ENCODE peak calls at places on chromosomes 11 and 22, in five cellular contexts. One of them, this sample, is unnamed.
A peak's percentile ranks its signal among the peaks of the same experiment; 100 is the strongest.

GRCh38 chr11:43922974-43923326 is 19.5 kb upstream of the C11orf96 start:
- DNase-seq in lower lobe of right lung: no peak
- DNase-seq in sigmoid colon: no peak
- DNase-seq in choroid plexus epithelial cell: no peak
- DNase-seq in Calu3: no peak
- DNase-seq in this sample: no peak

GRCh38 chr11:73168925-73169579 is 26.9 kb upstream of the FCHSD2 start:
- DNase-seq in lower lobe of right lung: no peak
- DNase-seq in sigmoid colon: peak; percentile 52
- DNase-seq in choroid plexus epithelial cell: no peak
- DNase-seq in Calu3: no peak
- DNase-seq in this sample: no peak

GRCh38 chr11:96149743-96150555 is 193.0 kb downstream of the MAML2 start:
- DNase-seq in lower lobe of right lung: no peak
- DNase-seq in sigmoid colon: no peak
- DNase-seq in choroid plexus epithelial cell: peak; percentile 65
- DNase-seq in Calu3: no peak
- DNase-seq in this sample: no peak

GRCh38 chr11:118084247-118084646 is 2.5 kb downstream of the SMIM35 start:
- DNase-seq in lower lobe of right lung: no peak
- DNase-seq in sigmoid colon: no peak
- DNase-seq in choroid plexus epithelial cell: peak; percentile 45
- DNase-seq in Calu3: no peak
- DNase-seq in this sample: no peak

GRCh38 chr11:42329930-42330555 is 870.6 kb upstream of the LRRC4C start:
- DNase-seq in lower lobe of right lung: no peak
- DNase-seq in sigmoid colon: no peak
- DNase-seq in choroid plexus epithelial cell: no peak
- DNase-seq in Calu3: no peak
- DNase-seq in this sample: no peak

GRCh38 chr22:19199479-19199878 is 20.9 kb upstream of the SLC25A1 start:
- DNase-seq in lower lobe of right lung: no peak
- DNase-seq in sigmoid colon: peak; percentile 13
- DNase-seq in choroid plexus epithelial cell: no peak
- DNase-seq in Calu3: no peak
- DNase-seq in this sample: no peak

GRCh38 chr22:24355574-24355973 is 71.8 kb upstream of the ADORA2A start:
- DNase-seq in lower lobe of right lung: no peak
- DNase-seq in sigmoid colon: no peak
- DNase-seq in choroid plexus epithelial cell: peak; percentile 8
- DNase-seq in Calu3: no peak
- DNase-seq in this sample: no peak

GRCh38 chr22:41448189-41448808 is 1.7 kb upstream of the TOB2 start:
- DNase-seq in lower lobe of right lung: peak; percentile 96
- DNase-seq in sigmoid colon: peak; percentile 99
- DNase-seq in choroid plexus epithelial cell: peak; percentile 100
- DNase-seq in Calu3: peak; percentile 94
- DNase-seq in this sample: peak; percentile 98

GRCh38 chr11:97993565-97993964 is 1027.2 kb upstream of the CNTN5 start:
- DNase-seq in lower lobe of right lung: no peak
- DNase-seq in sigmoid colon: no peak
- DNase-seq in choroid plexus epithelial cell: no peak
- DNase-seq in Calu3: no peak
- DNase-seq in this sample: no peak

GRCh38 chr11:29306527-29306926 is 710.3 kb downstream of the KCNA4 start:
- DNase-seq in lower lobe of right lung: no peak
- DNase-seq in sigmoid colon: no peak
- DNase-seq in choroid plexus epithelial cell: peak; percentile 95
- DNase-seq in Calu3: no peak
- DNase-seq in this sample: no peak

GRCh38 chr22:42780070-42780540 is 59.4 kb upstream of the A4GALT start:
- DNase-seq in lower lobe of right lung: no peak
- DNase-seq in sigmoid colon: no peak
- DNase-seq in choroid plexus epithelial cell: peak; percentile 98
- DNase-seq in Calu3: peak; percentile 68
- DNase-seq in this sample: peak; percentile 64

GRCh38 chr11:105004021-105004420 is 18.9 kb downstream of the CASP5 start:
- DNase-seq in lower lobe of right lung: no peak
- DNase-seq in sigmoid colon: no peak
- DNase-seq in choroid plexus epithelial cell: peak; percentile 76
- DNase-seq in Calu3: no peak
- DNase-seq in this sample: no peak

GRCh38 chr11:118046051-118046963 is 30.6 kb upstream of the TMPRSS4 start:
- DNase-seq in lower lobe of right lung: no peak
- DNase-seq in sigmoid colon: no peak
- DNase-seq in choroid plexus epithelial cell: no peak
- DNase-seq in Calu3: no peak
- DNase-seq in this sample: no peak

GRCh38 chr22:32181043-32181442 is 21.9 kb upstream of the C22orf42 start:
- DNase-seq in lower lobe of right lung: no peak
- DNase-seq in sigmoid colon: no peak
- DNase-seq in choroid plexus epithelial cell: no peak
- DNase-seq in Calu3: no peak
- DNase-seq in this sample: no peak

GRCh38 chr11:102309621-102310541 is 7.4 kb upstream of the BIRC3 start:
- DNase-seq in lower lobe of right lung: no peak
- DNase-seq in sigmoid colon: no peak
- DNase-seq in choroid plexus epithelial cell: no peak
- DNase-seq in Calu3: no peak
- DNase-seq in this sample: no peak

GRCh38 chr11:16942342-16942741 is 71.9 kb downstream of the PLEKHA7 start:
- DNase-seq in lower lobe of right lung: no peak
- DNase-seq in sigmoid colon: no peak
- DNase-seq in choroid plexus epithelial cell: no peak
- DNase-seq in Calu3: no peak
- DNase-seq in this sample: no peak

GRCh38 chr11:3058753-3059664 is 1.8 kb upstream of the CARS1 start:
- DNase-seq in lower lobe of right lung: peak; percentile 30
- DNase-seq in sigmoid colon: no peak
- DNase-seq in choroid plexus epithelial cell: peak; percentile 90
- DNase-seq in Calu3: peak; percentile 35
- DNase-seq in this sample: no peak

GRCh38 chr11:129093283-129093682 is 98.8 kb downstream of the ARHGAP32 start:
- DNase-seq in lower lobe of right lung: no peak
- DNase-seq in sigmoid colon: no peak
- DNase-seq in choroid plexus epithelial cell: no peak
- DNase-seq in Calu3: no peak
- DNase-seq in this sample: no peak

GRCh38 chr22:17241571-17242310 is 22.5 kb upstream of the ADA2 start:
- DNase-seq in lower lobe of right lung: no peak
- DNase-seq in sigmoid colon: no peak
- DNase-seq in choroid plexus epithelial cell: no peak
- DNase-seq in Calu3: no peak
- DNase-seq in this sample: no peak

GRCh38 chr22:40817737-40818136 is 1.4 kb downstream of the SLC25A17 start:
- DNase-seq in lower lobe of right lung: no peak
- DNase-seq in sigmoid colon: no peak
- DNase-seq in choroid plexus epithelial cell: no peak
- DNase-seq in Calu3: no peak
- DNase-seq in this sample: no peak

GRCh38 chr22:30694638-30695350 is at the start of gene OSBP2:
- DNase-seq in lower lobe of right lung: peak; percentile 65
- DNase-seq in sigmoid colon: peak; percentile 62
- DNase-seq in choroid plexus epithelial cell: no peak
- DNase-seq in Calu3: peak; percentile 62
- DNase-seq in this sample: peak; percentile 66

GRCh38 chr22:37169947-37170688 is 17.9 kb downstream of the C1QTNF6 start:
- DNase-seq in lower lobe of right lung: peak; percentile 20
- DNase-seq in sigmoid colon: peak; percentile 53
- DNase-seq in choroid plexus epithelial cell: no peak
- DNase-seq in Calu3: no peak
- DNase-seq in this sample: peak; percentile 33

GRCh38 chr11:2772544-2773031 is 72.8 kb upstream of the KCNQ1OT1 start:
- DNase-seq in lower lobe of right lung: peak; percentile 26
- DNase-seq in sigmoid colon: no peak
- DNase-seq in choroid plexus epithelial cell: peak; percentile 43
- DNase-seq in Calu3: peak; percentile 24
- DNase-seq in this sample: peak; percentile 4

GRCh38 chr11:72773291-72773690 is 20.6 kb downstream of the STARD10 start:
- DNase-seq in lower lobe of right lung: no peak
- DNase-seq in sigmoid colon: peak; percentile 88
- DNase-seq in choroid plexus epithelial cell: peak; percentile 94
- DNase-seq in Calu3: no peak
- DNase-seq in this sample: no peak

GRCh38 chr11:85948884-85949283 is 93.7 kb downstream of the CCDC83 start:
- DNase-seq in lower lobe of right lung: no peak
- DNase-seq in sigmoid colon: no peak
- DNase-seq in choroid plexus epithelial cell: no peak
- DNase-seq in Calu3: peak; percentile 41
- DNase-seq in this sample: no peak

GRCh38 chr22:19128946-19129727 is 2.0 kb upstream of the TSSK2 start:
- DNase-seq in lower lobe of right lung: no peak
- DNase-seq in sigmoid colon: no peak
- DNase-seq in choroid plexus epithelial cell: no peak
- DNase-seq in Calu3: no peak
- DNase-seq in this sample: no peak

GRCh38 chr22:49261616-49262015 is 566.1 kb downstream of the BRD1 start:
- DNase-seq in lower lobe of right lung: no peak
- DNase-seq in sigmoid colon: no peak
- DNase-seq in choroid plexus epithelial cell: no peak
- DNase-seq in Calu3: no peak
- DNase-seq in this sample: no peak

GRCh38 chr11:21410513-21410912 is 741.1 kb downstream of the NELL1 start:
- DNase-seq in lower lobe of right lung: no peak
- DNase-seq in sigmoid colon: no peak
- DNase-seq in choroid plexus epithelial cell: no peak
- DNase-seq in Calu3: no peak
- DNase-seq in this sample: no peak

DNA sequence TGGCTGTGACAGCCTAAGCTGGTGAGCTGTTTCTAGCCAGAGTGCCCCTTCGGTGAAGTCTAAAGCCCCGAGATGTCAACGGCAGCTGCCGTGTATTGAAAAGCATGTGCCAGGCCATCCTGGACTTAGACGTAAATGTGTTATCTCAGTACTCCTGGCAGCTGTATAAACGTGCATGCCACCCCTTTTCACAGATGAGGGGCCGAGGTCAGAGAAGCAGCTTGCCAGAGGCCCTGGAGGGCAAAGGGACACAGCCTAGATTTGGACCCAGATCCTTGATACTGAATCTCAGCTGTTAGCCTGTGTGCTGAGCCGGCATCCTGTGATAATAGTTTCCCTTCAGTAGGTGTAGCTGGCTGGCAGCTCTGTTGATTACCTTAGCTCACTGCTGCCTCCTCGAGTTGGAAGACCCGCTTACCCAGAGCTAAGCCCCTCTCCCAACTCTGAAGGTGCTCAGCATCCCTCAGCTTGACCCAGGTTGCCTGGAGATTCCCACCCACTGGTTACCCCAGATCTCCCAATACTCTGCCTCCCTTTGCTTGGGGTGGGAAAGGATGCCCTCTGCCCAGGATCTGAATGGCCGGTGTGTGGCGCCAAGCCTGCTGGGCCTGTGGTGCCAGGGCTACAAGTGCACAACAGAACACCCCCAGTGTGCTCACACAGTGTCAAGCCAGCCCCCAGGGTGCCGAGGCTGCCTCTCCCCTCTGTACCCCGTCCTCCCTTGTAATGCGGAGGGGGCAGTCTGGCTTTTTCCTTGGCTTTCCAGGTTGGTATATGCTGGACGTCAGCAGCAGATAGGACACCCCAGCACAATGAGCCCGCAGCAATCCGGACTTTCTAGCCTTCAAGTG is 59.8 kb upstream of the WNT7B start:
- DNase-seq in lower lobe of right lung: no peak
- DNase-seq in sigmoid colon: peak; percentile 67
- DNase-seq in choroid plexus epithelial cell: peak; percentile 51
- DNase-seq in Calu3: peak; percentile 52
- DNase-seq in this sample: no peak
- TF ChIP-seq CTCF in lower lobe of right lung: no peak
- TF ChIP-seq CTCF in sigmoid colon: no peak
- TF ChIP-seq CTCF in choroid plexus epithelial cell: peak; percentile 40
- TF ChIP-seq CTCF in Calu3: peak; percentile 56
- TF ChIP-seq CTCF in this sample: peak; percentile 36

GRCh38 chr11:69314555-69314954 is 20.6 kb downstream of the MYEOV start:
- DNase-seq in lower lobe of right lung: no peak
- DNase-seq in sigmoid colon: no peak
- DNase-seq in choroid plexus epithelial cell: no peak
- DNase-seq in Calu3: no peak
- DNase-seq in this sample: no peak

GRCh38 chr11:69319255-69320106 is 25.5 kb downstream of the MYEOV start:
- DNase-seq in lower lobe of right lung: no peak
- DNase-seq in sigmoid colon: peak; percentile 51
- DNase-seq in choroid plexus epithelial cell: no peak
- DNase-seq in Calu3: no peak
- DNase-seq in this sample: no peak

GRCh38 chr11:69317401-69318092 is 23.6 kb downstream of the MYEOV start:
- DNase-seq in lower lobe of right lung: no peak
- DNase-seq in sigmoid colon: peak; percentile 8
- DNase-seq in choroid plexus epithelial cell: peak; percentile 31
- DNase-seq in Calu3: no peak
- DNase-seq in this sample: no peak

GRCh38 chr11:69318093-69318420 is 24.1 kb downstream of the MYEOV start:
- DNase-seq in lower lobe of right lung: no peak
- DNase-seq in sigmoid colon: no peak
- DNase-seq in choroid plexus epithelial cell: no peak
- DNase-seq in Calu3: no peak
- DNase-seq in this sample: no peak

DNA sequence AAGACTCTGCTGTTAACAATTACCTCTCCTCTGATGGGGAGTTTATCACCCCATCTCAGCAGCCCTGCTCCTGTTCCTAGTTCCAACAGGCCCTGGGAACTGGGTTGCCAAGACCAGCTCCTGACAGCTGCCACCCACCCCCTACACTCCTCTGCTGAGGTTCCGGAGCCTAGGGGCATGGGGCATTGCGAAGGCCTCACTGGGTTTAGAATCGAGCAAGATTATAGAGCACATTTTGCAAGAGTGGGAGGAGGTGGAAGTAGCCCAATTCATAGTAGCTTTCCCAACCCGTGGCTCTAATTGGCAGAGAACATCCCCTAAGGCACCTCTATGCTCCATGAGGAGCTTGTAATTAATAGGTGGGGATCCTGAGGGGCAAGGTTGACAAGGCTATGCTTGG is 23.0 kb downstream of the MYEOV start:
- DNase-seq in lower lobe of right lung: no peak
- DNase-seq in sigmoid colon: peak; percentile 25
- DNase-seq in choroid plexus epithelial cell: no peak
- DNase-seq in Calu3: no peak
- DNase-seq in this sample: no peak
- TF ChIP-seq CTCF in lower lobe of right lung: no peak
- TF ChIP-seq CTCF in sigmoid colon: no peak
- TF ChIP-seq CTCF in choroid plexus epithelial cell: no peak
- TF ChIP-seq CTCF in Calu3: no peak
- TF ChIP-seq CTCF in this sample: no peak

GRCh38 chr11:4551346-4551979 is 6.5 kb downstream of the OR52M1 start:
- DNase-seq in lower lobe of right lung: no peak
- DNase-seq in sigmoid colon: no peak
- DNase-seq in choroid plexus epithelial cell: peak; percentile 13
- DNase-seq in Calu3: peak; percentile 8
- DNase-seq in this sample: no peak
- TF ChIP-seq CTCF in lower lobe of right lung: peak; percentile 12
- TF ChIP-seq CTCF in sigmoid colon: no peak
- TF ChIP-seq CTCF in choroid plexus epithelial cell: peak; percentile 33
- TF ChIP-seq CTCF in Calu3: peak; percentile 54
- TF ChIP-seq CTCF in this sample: peak; percentile 49

DNA sequence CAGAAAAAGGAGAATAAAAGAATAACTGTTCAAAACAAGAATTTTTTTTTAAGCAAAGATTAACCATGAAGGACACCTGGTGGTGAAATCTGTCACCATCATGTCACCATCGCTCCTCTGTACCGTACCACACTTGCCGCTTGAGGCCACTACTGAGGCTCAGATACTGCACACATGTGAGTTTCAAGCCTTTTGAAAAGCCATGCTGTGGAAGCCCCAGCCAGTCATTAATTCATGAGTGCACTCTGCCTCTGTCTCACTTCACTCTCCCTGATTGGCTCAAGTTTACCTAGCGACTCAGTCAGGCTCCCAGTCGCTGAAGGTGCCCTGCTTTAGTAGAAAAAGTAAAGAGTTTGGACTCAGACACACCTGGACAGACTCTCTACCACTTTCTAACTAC is 6.6 kb upstream of the MS4A12 start:
- DNase-seq in lower lobe of right lung: no peak
- DNase-seq in sigmoid colon: no peak
- DNase-seq in choroid plexus epithelial cell: no peak
- DNase-seq in Calu3: peak; percentile 67
- DNase-seq in this sample: no peak
- TF ChIP-seq CTCF in lower lobe of right lung: peak; percentile 39
- TF ChIP-seq CTCF in sigmoid colon: no peak
- TF ChIP-seq CTCF in choroid plexus epithelial cell: no peak
- TF ChIP-seq CTCF in Calu3: peak; percentile 82
- TF ChIP-seq CTCF in this sample: peak; percentile 42